ENCODE peak calls at places on chromosome 18, in five cellular contexts. One of them, this sample, is unnamed.

GRCh38 chr18:56233595-56233994 is 404.8 kb downstream of the TXNL1 start:
- DNase-seq in H1: no peak
- DNase-seq in trophoblast cell: no peak
- DNase-seq in mesenchymal stem cell: peak; percentile 28
- DNase-seq in neuronal stem cell: no peak
- DNase-seq in this sample: no peak

GRCh38 chr18:31741096-31741735 is 19.5 kb downstream of the SLC25A52 start:
- DNase-seq in H1: peak; percentile 72
- DNase-seq in trophoblast cell: peak; percentile 80
- DNase-seq in neuronal stem cell: peak; percentile 15
- DNase-seq in mesenchymal stem cell: peak; percentile 43
- DNase-seq in this sample: peak; percentile 41

GRCh38 chr18:73663581-73663980 is 484.1 kb downstream of the FBXO15 start:
- DNase-seq in mesenchymal stem cell: no peak
- DNase-seq in trophoblast cell: no peak
- DNase-seq in H1: no peak
- DNase-seq in neuronal stem cell: no peak
- DNase-seq in this sample: no peak

GRCh38 chr18:54351186-54351585 is 6.5 kb downstream of the STARD6 start:
- DNase-seq in H1: no peak
- DNase-seq in trophoblast cell: no peak
- DNase-seq in mesenchymal stem cell: no peak
- DNase-seq in neuronal stem cell: no peak
- DNase-seq in this sample: no peak

GRCh38 chr18:31498450-31499156 is 626 bp downstream of the DSG2 start:
- DNase-seq in H1: no peak
- DNase-seq in trophoblast cell: peak; percentile 24
- DNase-seq in neuronal stem cell: peak; percentile 17
- DNase-seq in mesenchymal stem cell: peak; percentile 54
- DNase-seq in this sample: no peak

GRCh38 chr18:57276720-57277284 is 75.6 kb upstream of the ST8SIA3 start:
- DNase-seq in trophoblast cell: no peak
- DNase-seq in H1: no peak
- DNase-seq in neuronal stem cell: peak; percentile 31
- DNase-seq in mesenchymal stem cell: no peak
- DNase-seq in this sample: no peak

GRCh38 chr18:74731097-74731496 is 133.4 kb downstream of the ZNF407 start:
- DNase-seq in trophoblast cell: peak; percentile 80
- DNase-seq in H1: no peak
- DNase-seq in neuronal stem cell: no peak
- DNase-seq in mesenchymal stem cell: peak; percentile 29
- DNase-seq in this sample: no peak

GRCh38 chr18:61333746-61334490 is 688 bp downstream of the CDH20 start:
- DNase-seq in trophoblast cell: no peak
- DNase-seq in neuronal stem cell: peak; percentile 35
- DNase-seq in H1: peak; percentile 79
- DNase-seq in mesenchymal stem cell: peak; percentile 18
- DNase-seq in this sample: peak; percentile 52

GRCh38 chr18:45617284-45617683 is 2.0 kb downstream of the SLC14A2 start:
- DNase-seq in mesenchymal stem cell: peak; percentile 47
- DNase-seq in H1: no peak
- DNase-seq in trophoblast cell: no peak
- DNase-seq in neuronal stem cell: no peak
- DNase-seq in this sample: no peak

GRCh38 chr18:2891526-2892431 is 45.0 kb downstream of the EMILIN2 start:
- DNase-seq in mesenchymal stem cell: no peak
- DNase-seq in trophoblast cell: peak; percentile 96
- DNase-seq in H1: no peak
- DNase-seq in neuronal stem cell: no peak
- DNase-seq in this sample: no peak

GRCh38 chr18:10202947-10203346 is 251.5 kb upstream of the APCDD1 start:
- DNase-seq in H1: no peak
- DNase-seq in mesenchymal stem cell: peak; percentile 5
- DNase-seq in neuronal stem cell: peak; percentile 29
- DNase-seq in trophoblast cell: no peak
- DNase-seq in this sample: no peak

GRCh38 chr18:44805176-44805575 is 124.5 kb downstream of the SETBP1 start:
- DNase-seq in mesenchymal stem cell: no peak
- DNase-seq in trophoblast cell: no peak
- DNase-seq in neuronal stem cell: no peak
- DNase-seq in H1: no peak
- DNase-seq in this sample: no peak

GRCh38 chr18:45636110-45636509 is 20.8 kb downstream of the SLC14A2 start:
- DNase-seq in mesenchymal stem cell: no peak
- DNase-seq in neuronal stem cell: no peak
- DNase-seq in trophoblast cell: no peak
- DNase-seq in H1: no peak
- DNase-seq in this sample: no peak

GRCh38 chr18:54931152-54931551 is 28.1 kb downstream of the CCDC68 start:
- DNase-seq in neuronal stem cell: no peak
- DNase-seq in H1: no peak
- DNase-seq in trophoblast cell: no peak
- DNase-seq in mesenchymal stem cell: no peak
- DNase-seq in this sample: no peak

GRCh38 chr18:63553117-63553516 is 10.9 kb downstream of the SERPINB12 start:
- DNase-seq in neuronal stem cell: no peak
- DNase-seq in trophoblast cell: peak; percentile 86
- DNase-seq in H1: no peak
- DNase-seq in mesenchymal stem cell: peak; percentile 74
- DNase-seq in this sample: no peak

GRCh38 chr18:55422456-55423185 is 165.4 kb downstream of the TCF4 start:
- DNase-seq in trophoblast cell: no peak
- DNase-seq in mesenchymal stem cell: no peak
- DNase-seq in neuronal stem cell: no peak
- DNase-seq in H1: no peak
- DNase-seq in this sample: no peak

GRCh38 chr18:136433-136832 is 21.9 kb upstream of the USP14 start:
- DNase-seq in H1: no peak
- DNase-seq in mesenchymal stem cell: no peak
- DNase-seq in trophoblast cell: no peak
- DNase-seq in neuronal stem cell: no peak
- DNase-seq in this sample: no peak

GRCh38 chr18:50080932-50081560 is 113.9 kb downstream of the MYO5B start:
- DNase-seq in neuronal stem cell: no peak
- DNase-seq in trophoblast cell: peak; percentile 37
- DNase-seq in mesenchymal stem cell: no peak
- DNase-seq in H1: no peak
- DNase-seq in this sample: no peak

GRCh38 chr18:13793819-13794218 is 30.1 kb upstream of the MC5R start:
- DNase-seq in neuronal stem cell: no peak
- DNase-seq in trophoblast cell: no peak
- DNase-seq in mesenchymal stem cell: no peak
- DNase-seq in H1: no peak
- DNase-seq in this sample: peak; percentile 41

GRCh38 chr18:53698907-53699306 is 525.6 kb downstream of the MBD2 start:
- DNase-seq in trophoblast cell: peak; percentile 53
- DNase-seq in mesenchymal stem cell: peak; percentile 9
- DNase-seq in H1: peak; percentile 48
- DNase-seq in neuronal stem cell: peak; percentile 21
- DNase-seq in this sample: peak; percentile 46

GRCh38 chr18:77157312-77157711 is 24.7 kb upstream of the MBP start:
- DNase-seq in trophoblast cell: no peak
- DNase-seq in neuronal stem cell: no peak
- DNase-seq in mesenchymal stem cell: no peak
- DNase-seq in H1: no peak
- DNase-seq in this sample: no peak
- H2BK5ac ChIP-seq in trophoblast cell: no peak overlapping the region
- H2BK5ac ChIP-seq in neuronal stem cell: no peak overlapping the region
- H2BK5ac ChIP-seq in mesenchymal stem cell: no peak overlapping the region
- H2BK5ac ChIP-seq in H1: no peak overlapping the region
- H2BK5ac ChIP-seq in this sample: no peak overlapping the region

GRCh38 chr18:22680968-22681367 is 252.2 kb upstream of the RBBP8 start:
- DNase-seq in mesenchymal stem cell: no peak
- DNase-seq in H1: no peak
- DNase-seq in trophoblast cell: no peak
- DNase-seq in neuronal stem cell: no peak
- DNase-seq in this sample: no peak

GRCh38 chr18:22681912-22682311 is 251.2 kb upstream of the RBBP8 start:
- DNase-seq in mesenchymal stem cell: no peak
- DNase-seq in H1: no peak
- DNase-seq in neuronal stem cell: no peak
- DNase-seq in trophoblast cell: no peak
- DNase-seq in this sample: no peak

GRCh38 chr18:22675006-22675405 is 257.3 kb upstream of the CTAGE1 start:
- DNase-seq in neuronal stem cell: no peak
- DNase-seq in mesenchymal stem cell: no peak
- DNase-seq in trophoblast cell: no peak
- DNase-seq in H1: no peak
- DNase-seq in this sample: no peak

GRCh38 chr18:22676423-22676822 is 256.7 kb upstream of the RBBP8 start:
- DNase-seq in neuronal stem cell: no peak
- DNase-seq in mesenchymal stem cell: no peak
- DNase-seq in H1: no peak
- DNase-seq in trophoblast cell: no peak
- DNase-seq in this sample: no peak

GRCh38 chr18:22678486-22678885 is 254.6 kb upstream of the RBBP8 start:
- DNase-seq in neuronal stem cell: no peak
- DNase-seq in H1: no peak
- DNase-seq in trophoblast cell: no peak
- DNase-seq in mesenchymal stem cell: no peak
- DNase-seq in this sample: no peak
- H2BK12ac ChIP-seq in neuronal stem cell: no peak overlapping the region
- H2BK12ac ChIP-seq in H1: no peak overlapping the region
- H2BK12ac ChIP-seq in trophoblast cell: no peak overlapping the region
- H2BK12ac ChIP-seq in mesenchymal stem cell: no peak overlapping the region
- H2BK12ac ChIP-seq in this sample: no peak overlapping the region

GRCh38 chr18:69954719-69955118 is 7.0 kb upstream of the CD226 start:
- DNase-seq in neuronal stem cell: no peak
- DNase-seq in mesenchymal stem cell: peak; percentile 10
- DNase-seq in H1: no peak
- DNase-seq in trophoblast cell: no peak
- DNase-seq in this sample: no peak

GRCh38 chr18:69953191-69953590 is 5.5 kb upstream of the CD226 start:
- DNase-seq in trophoblast cell: no peak
- DNase-seq in mesenchymal stem cell: no peak
- DNase-seq in H1: no peak
- DNase-seq in neuronal stem cell: no peak
- DNase-seq in this sample: no peak

GRCh38 chr18:69949538-69949936 is 1.9 kb upstream of the CD226 start:
- DNase-seq in H1: no peak
- DNase-seq in neuronal stem cell: no peak
- DNase-seq in trophoblast cell: no peak
- DNase-seq in mesenchymal stem cell: no peak
- DNase-seq in this sample: no peak

GRCh38 chr18:69948919-69949537 is 1.4 kb upstream of the CD226 start:
- DNase-seq in neuronal stem cell: no peak
- DNase-seq in H1: no peak
- DNase-seq in mesenchymal stem cell: no peak
- DNase-seq in trophoblast cell: peak; percentile 74
- DNase-seq in this sample: no peak

DNA sequence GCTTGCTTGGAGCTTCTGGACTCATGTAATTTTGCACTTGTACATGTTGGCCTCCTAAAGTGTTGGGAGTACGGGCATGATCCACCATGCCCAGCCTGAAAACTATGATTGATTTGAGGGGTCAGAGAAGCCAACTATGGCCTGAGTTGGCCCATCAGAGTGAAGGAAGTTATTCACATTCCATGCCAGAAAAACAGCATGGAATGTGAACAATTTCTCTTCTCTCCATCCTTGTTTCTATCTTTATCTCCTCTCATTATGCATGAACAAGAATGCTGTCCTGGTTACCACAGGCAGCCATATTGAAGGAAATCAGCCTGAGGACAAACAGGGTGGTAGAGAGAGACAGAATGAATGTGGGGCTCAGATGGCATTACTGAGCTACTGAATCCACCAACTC is 3.5 kb upstream of the CD226 start:
- DNase-seq in neuronal stem cell: no peak
- DNase-seq in mesenchymal stem cell: peak; percentile 23
- DNase-seq in trophoblast cell: peak; percentile 28
- DNase-seq in H1: no peak
- DNase-seq in this sample: no peak
- H2BK5ac ChIP-seq in neuronal stem cell: no peak overlapping the region
- H2BK5ac ChIP-seq in mesenchymal stem cell: no peak overlapping the region
- H2BK5ac ChIP-seq in trophoblast cell: no peak overlapping the region
- H2BK5ac ChIP-seq in H1: no peak overlapping the region
- H2BK5ac ChIP-seq in this sample: no peak overlapping the region

GRCh38 chr18:46668135-46668534 is 11.1 kb upstream of the LOXHD1 start:
- DNase-seq in H1: no peak
- DNase-seq in mesenchymal stem cell: no peak
- DNase-seq in neuronal stem cell: no peak
- DNase-seq in trophoblast cell: no peak
- DNase-seq in this sample: no peak
- H2BK12ac ChIP-seq in H1: no peak overlapping the region
- H2BK12ac ChIP-seq in mesenchymal stem cell: no peak overlapping the region
- H2BK12ac ChIP-seq in neuronal stem cell: no peak overlapping the region
- H2BK12ac ChIP-seq in trophoblast cell: no peak overlapping the region
- H2BK12ac ChIP-seq in this sample: no peak overlapping the region